ENCODE peak calls at places on chromosomes 7 and 10, in seven cellular contexts. J is adrenal gland, I is foreskin fibroblast, V is fibroblast of mammary gland, Z is body of pancreas, G is hepatocyte, F is astrocyte of the spinal cord. D is an unnamed sample.

GRCh38 chr10:122669842-122670241 is 29.8 kb downstream of the C10orf120 start:
- DNase-seq in J (no peak), I (no peak), V (no peak), Z (no peak), G (no peak), F (no peak), D (no peak)

GRCh38 chr7:157775021-157775559 is 438.3 kb downstream of the DNAJB6 start:
- DNase-seq in J (no peak), I (no peak), V (no peak), Z (no peak), G (no peak), F (no peak), D (no peak)

GRCh38 chr7:105806592-105807266 is 69.7 kb downstream of the ATXN7L1 start:
- DNase-seq in J (no peak), I (peak), V (peak), Z (peak), G (peak), F (peak), D (peak)

GRCh38 chr10:1382711-1383110 is 326.5 kb downstream of the WDR37 start:
- DNase-seq in J (no peak), I (no peak), V (no peak), Z (no peak), G (no peak), F (no peak), D (no peak)

GRCh38 chr7:32378991-32379390 is 111.2 kb downstream of the LSM5 start:
- DNase-seq in J (no peak), I (no peak), V (no peak), Z (no peak), G (no peak), F (no peak), D (no peak)

GRCh38 chr7:50446542-50446960 is 3.6 kb downstream of the FIGNL1 start:
- DNase-seq in J (no peak), I (peak), V (peak), Z (no peak), G (peak), F (peak), D (peak)

GRCh38 chr10:21293518-21294356 is 231.7 kb downstream of the SKIDA1 start:
- DNase-seq in J (no peak), I (no peak), V (no peak), Z (no peak), G (no peak), F (peak), D (no peak)

GRCh38 chr10:61786728-61787127 is 114.8 kb upstream of the ARID5B start:
- DNase-seq in J (no peak), I (peak), V (peak), Z (no peak), G (no peak), F (peak), D (peak)

GRCh38 chr10:73908853-73909611 is 1.9 kb upstream of the PLAU start:
- DNase-seq in J (no peak), I (peak), V (peak), Z (peak), G (peak), F (peak), D (peak)

GRCh38 chr10:127320176-127320575 is 123.8 kb upstream of the INSYN2A start:
- DNase-seq in J (no peak), I (no peak), V (peak), Z (no peak), G (no peak), F (no peak), D (no peak)

GRCh38 chr7:36777062-36777461 is 52.8 kb upstream of the AOAH start:
- DNase-seq in J (no peak), I (no peak), V (no peak), Z (peak), G (no peak), F (no peak), D (no peak)

GRCh38 chr10:25177093-25177753 is 2.4 kb downstream of the GPR158 start:
- DNase-seq in J (no peak), I (no peak), V (no peak), Z (no peak), G (no peak), F (no peak), D (no peak)

GRCh38 chr7:17207220-17207619 is 91.2 kb upstream of the AHR start:
- DNase-seq in J (no peak), I (no peak), V (no peak), Z (no peak), G (no peak), F (no peak), D (no peak)

GRCh38 chr10:93368210-93368609 is 113.9 kb downstream of the MYOF start:
- DNase-seq in J (no peak), I (no peak), V (peak), Z (no peak), G (no peak), F (no peak), D (no peak)

GRCh38 chr7:153446490-153446889 is 605.7 kb upstream of the DPP6 start:
- DNase-seq in J (no peak), I (no peak), V (no peak), Z (no peak), G (no peak), F (no peak), D (no peak)

GRCh38 chr10:11425672-11426071 is 185.8 kb downstream of the USP6NL start:
- DNase-seq in J (no peak), I (no peak), V (no peak), Z (no peak), G (no peak), F (no peak), D (no peak)

GRCh38 chr7:32204361-32205018 is 134.3 kb upstream of the PDE1C start:
- DNase-seq in J (peak), I (peak), V (peak), Z (peak), G (peak), F (peak), D (peak)

GRCh38 chr7:155653773-155654172 is 9.3 kb downstream of the RBM33 start:
- DNase-seq in J (no peak), I (peak), V (peak), Z (no peak), G (no peak), F (no peak), D (peak)

GRCh38 chr10:130547368-130547767 is 411.2 kb downstream of the GLRX3 start:
- DNase-seq in J (no peak), I (no peak), V (no peak), Z (no peak), G (no peak), F (no peak), D (no peak)

GRCh38 chr7:80453699-80454340 is 58.0 kb downstream of the GNAT3 start:
- DNase-seq in J (no peak), I (no peak), V (peak), Z (no peak), G (peak), F (peak), D (peak)

GRCh38 chr7:10474048-10474447 is 499.6 kb upstream of the PHF14 start:
- DNase-seq in J (no peak), I (no peak), V (peak), Z (no peak), G (no peak), F (peak), D (no peak)

GRCh38 chr10:76303682-76304316 is 872.4 kb downstream of the LRMDA start:
- DNase-seq in J (peak), I (peak), V (peak), Z (peak), G (peak), F (peak), D (peak)

GRCh38 chr10:106917452-106918055 is 247.0 kb downstream of the SORCS1 start:
- DNase-seq in J (no peak), I (no peak), V (no peak), Z (peak), G (no peak), F (no peak), D (no peak)

GRCh38 chr10:91296471-91296870 is 76.0 kb downstream of the PCGF5 start:
- DNase-seq in J (no peak), I (peak), V (peak), Z (no peak), G (no peak), F (no peak), D (peak)

GRCh38 chr7:147981072-147981813 is 609.3 kb upstream of the C7orf33 start:
- DNase-seq in J (no peak), I (no peak), V (no peak), Z (no peak), G (no peak), F (no peak), D (no peak)

GRCh38 chr7:42493436-42494198 is 256.6 kb upstream of the GLI3 start:
- DNase-seq in J (peak), I (peak), V (peak), Z (peak), G (peak), F (peak), D (peak)

GRCh38 chr10:79454259-79454658 is 8.8 kb upstream of the ZCCHC24 start:
- DNase-seq in J (no peak), I (peak), V (peak), Z (no peak), G (no peak), F (peak), D (peak)

GRCh38 chr10:100115011-100115770 is 33.5 kb upstream of the CPN1 start:
- DNase-seq in J (no peak), I (no peak), V (no peak), Z (no peak), G (no peak), F (no peak), D (no peak)

GRCh38 chr10:71975087-71975890 is 11.1 kb downstream of the CHST3 start:
- DNase-seq in J (peak), I (peak), V (no peak), Z (peak), G (no peak), F (no peak), D (no peak)

GRCh38 chr7:15495170-15495569 is 66.6 kb downstream of the AGMO start:
- DNase-seq in J (no peak), I (peak), V (peak), Z (no peak), G (peak), F (no peak), D (no peak)

GRCh38 chr10:52256832-52257691 is 57.0 kb upstream of the DKK1 start:
- DNase-seq in J (no peak), I (no peak), V (peak), Z (no peak), G (no peak), F (no peak), D (peak)

GRCh38 chr10:118820326-118821116 is 65.8 kb upstream of the CACUL1 start:
- DNase-seq in J (no peak), I (no peak), V (no peak), Z (no peak), G (no peak), F (no peak), D (no peak)

GRCh38 chr10:15791816-15792524 is 68.3 kb downstream of the MINDY3 start:
- DNase-seq in J (no peak), I (peak), V (peak), Z (no peak), G (no peak), F (peak), D (peak)

GRCh38 chr7:91852263-91852741 is 28.2 kb downstream of the MTERF1 start:
- DNase-seq in J (no peak), I (peak), V (peak), Z (no peak), G (peak), F (no peak), D (peak)

GRCh38 chr10:107206856-107207255 is 42.4 kb upstream of the SORCS1 start:
- DNase-seq in J (no peak), I (no peak), V (no peak), Z (no peak), G (no peak), F (no peak), D (no peak)

DNA sequence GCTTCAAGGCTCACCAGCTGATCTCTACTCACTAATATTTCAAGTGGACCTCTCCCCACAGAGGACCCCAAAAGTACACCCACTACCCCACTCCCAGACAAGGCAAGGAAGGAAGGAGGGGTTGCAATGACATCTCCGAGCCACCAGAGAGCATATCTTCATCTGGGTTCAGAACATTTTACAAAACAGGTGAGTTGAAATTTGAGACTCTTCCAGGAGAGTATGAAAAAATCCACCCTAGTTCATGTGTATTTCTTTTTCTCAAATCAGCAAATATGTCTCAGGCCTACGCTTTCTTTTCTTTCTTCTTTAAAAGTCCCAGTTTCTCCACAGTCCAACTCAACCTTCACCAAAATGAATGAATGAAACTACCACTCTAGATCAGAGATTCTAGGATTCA is 61.9 kb downstream of the SGMS1 start:
- DNase-seq in J (no peak), I (no peak), V (no peak), Z (peak), G (peak), F (no peak), D (no peak)
- H3K4me3 ChIP-seq in J (no peak), I (no peak), V (no peak), Z (no peak), G (no peak), F (no peak), D (no peak)

DNA sequence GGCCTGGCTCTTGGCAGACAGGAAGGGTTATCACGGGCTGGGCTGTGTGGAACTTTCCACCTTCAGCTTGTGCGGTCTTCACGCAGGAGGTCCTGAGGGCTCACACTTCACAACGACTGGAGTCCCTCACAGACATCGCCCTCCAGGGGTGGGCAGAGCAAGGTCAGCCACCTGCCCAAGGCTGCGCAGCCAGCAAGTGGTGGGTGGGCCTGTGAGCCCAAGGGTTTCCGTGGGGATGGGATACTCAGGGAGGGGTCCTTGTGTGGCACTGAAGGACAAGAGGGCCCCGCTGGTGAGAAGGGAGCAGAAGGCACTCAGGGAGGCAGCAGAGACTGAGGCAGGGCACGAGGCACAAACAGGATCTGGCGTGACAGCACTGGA is 22.0 kb downstream of the PDIA4 start:
- DNase-seq in J (no peak), I (no peak), V (no peak), Z (no peak), G (no peak), F (no peak), D (no peak)
- TF ChIP-seq CTCF in J (no peak), I (no peak), V (no peak), Z (no peak), G (no peak), F (no peak), D (no peak)

GRCh38 chr7:47581821-47582747 is at the start of gene TNS3:
- DNase-seq in J (peak), I (no peak), V (no peak), Z (peak), G (peak), F (no peak), D (peak)

GRCh38 chr7:47584128-47584865 is 2.4 kb upstream of the TNS3 start:
- DNase-seq in J (no peak), I (no peak), V (no peak), Z (no peak), G (no peak), F (no peak), D (no peak)

GRCh38 chr7:47581442-47581820 is 480 bp downstream of the TNS3 start:
- DNase-seq in J (peak), I (no peak), V (no peak), Z (peak), G (peak), F (no peak), D (no peak)

GRCh38 chr7:47580811-47581331 is 1.0 kb downstream of the TNS3 start:
- DNase-seq in J (no peak), I (no peak), V (no peak), Z (no peak), G (no peak), F (no peak), D (peak)

DNA sequence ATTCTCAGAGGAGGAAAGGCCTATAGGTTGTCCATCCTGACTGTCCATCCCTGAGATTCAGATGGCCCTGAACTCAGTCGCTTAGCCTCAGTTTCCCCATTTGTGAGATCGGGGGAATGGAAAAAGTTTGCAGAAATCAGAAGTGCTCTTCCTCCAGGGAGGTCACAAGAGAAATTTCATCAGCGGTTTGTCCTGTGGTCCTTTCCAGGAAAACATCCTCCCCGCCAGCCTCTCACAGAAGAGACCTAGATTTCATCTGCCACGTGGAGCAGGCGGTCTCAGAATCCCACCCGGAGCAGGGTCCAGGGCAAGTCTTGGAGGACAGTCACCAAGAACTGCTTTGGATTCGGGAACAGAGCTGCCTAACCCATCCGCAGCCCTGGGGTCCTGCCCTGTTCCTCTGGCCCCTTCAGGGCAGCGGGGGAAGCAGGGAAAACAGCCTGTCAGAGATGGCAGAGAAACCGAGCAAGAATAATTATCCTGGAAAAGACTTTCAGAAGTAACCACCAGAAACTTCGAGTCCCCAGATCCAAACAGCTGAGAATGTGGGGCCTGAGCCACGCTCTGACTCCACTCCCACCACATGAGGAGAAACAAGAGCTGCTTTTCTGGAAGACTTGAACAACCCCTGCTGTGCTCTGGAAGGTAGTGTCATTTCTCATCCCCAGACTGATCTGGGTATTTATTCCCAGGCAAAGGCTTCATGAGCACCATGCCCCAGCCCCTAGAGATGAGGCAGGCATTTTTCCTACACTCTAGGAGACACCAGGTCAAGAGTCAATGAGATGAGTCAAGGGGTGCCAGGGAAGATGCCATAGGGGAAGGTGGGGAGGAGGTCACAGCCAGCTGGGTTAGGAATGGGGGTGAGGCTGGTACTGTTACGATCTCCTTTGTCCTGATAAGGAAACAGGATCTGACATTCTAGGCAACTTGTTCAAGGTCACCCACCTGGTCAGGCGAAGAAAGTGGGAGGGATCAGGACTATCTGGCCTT is 1.1 kb upstream of the TNS3 start:
- DNase-seq in J (no peak), I (no peak), V (no peak), Z (no peak), G (no peak), F (peak), D (no peak)
- H3K4me3 ChIP-seq in J (no peak), I (no peak), V (no peak), Z (no peak), G (no peak), F (no peak), D (no peak)

GRCh38 chr7:26397786-26398435 is 106.2 kb downstream of the SNX10 start:
- DNase-seq in J (peak), I (peak), V (no peak), Z (peak), G (peak), F (no peak), D (no peak)
- TF ChIP-seq CTCF in J (peak), I (no peak), V (no peak), Z (peak), G (peak), F (no peak), D (no peak)

DNA sequence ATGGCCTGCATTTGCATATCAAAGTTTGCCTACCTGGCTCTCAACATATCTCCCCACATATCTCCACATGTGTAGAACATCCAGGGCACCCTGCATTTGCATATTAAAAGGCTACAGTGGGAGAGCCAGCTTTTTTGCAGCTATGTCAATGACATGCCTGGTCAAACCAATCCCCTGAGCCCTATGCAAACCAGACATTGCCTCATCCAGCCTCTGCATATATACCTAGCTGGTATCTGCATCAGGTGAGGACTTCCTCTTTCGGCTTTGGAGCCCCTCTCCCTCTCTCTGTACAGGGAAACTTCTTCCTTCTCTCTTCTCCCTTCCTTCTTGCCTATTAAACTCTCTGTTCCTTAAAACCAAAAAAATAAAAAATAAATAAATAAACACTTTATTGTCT is 142.7 kb upstream of the STEAP4 start:
- DNase-seq in J (no peak), I (no peak), V (no peak), Z (no peak), G (no peak), F (no peak), D (no peak)
- H3K4me3 ChIP-seq in J (no peak), I (no peak), V (no peak), Z (no peak), G (no peak), F (no peak), D (no peak)

DNA sequence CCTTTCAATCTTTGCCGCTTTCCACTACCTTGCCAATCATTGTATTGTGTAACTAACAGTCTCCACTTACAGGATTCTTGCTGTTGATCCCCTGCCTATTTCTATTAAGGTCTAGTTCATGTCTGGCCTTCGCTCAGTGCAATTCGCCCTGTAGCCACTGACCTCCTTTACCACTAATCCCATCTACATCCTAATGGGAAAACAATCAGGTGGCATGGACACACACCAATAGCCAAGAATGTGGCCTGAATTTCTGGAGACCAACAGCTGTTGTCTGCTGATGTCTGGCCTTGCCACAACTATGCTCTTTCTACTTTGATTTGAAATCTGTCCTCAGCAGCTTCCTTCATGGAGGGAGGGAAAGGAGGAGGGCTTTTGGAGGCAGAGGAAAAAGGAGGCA is 546.2 kb downstream of the SORCS3 start:
- DNase-seq in J (no peak), I (no peak), V (no peak), Z (peak), G (no peak), F (peak), D (no peak)
- TF ChIP-seq CTCF in J (no peak), I (no peak), V (no peak), Z (no peak), G (no peak), F (no peak), D (no peak)